ENCODE peak calls at places on chromosome 13, in five cellular contexts. K is A549, T is endothelial cell of umbilical vein, P is HepG2, X is GM12878. H is an unnamed sample.

GRCh38 chr13:46751811-46752635 is 44.9 kb downstream of the ESD start:
- DNase-seq in K (no peak), T (no peak), P (no peak), X (peak), H (peak)

GRCh38 chr13:44155422-44156293 is 218.0 kb upstream of the SERP2 start:
- DNase-seq in K (no peak), T (peak), P (no peak), X (no peak), H (no peak)

GRCh38 chr13:28655566-28655965 is 3.4 kb upstream of the POMP start:
- DNase-seq in K (no peak), T (no peak), P (no peak), X (no peak), H (no peak)

GRCh38 chr13:114124921-114125320 is 7.5 kb downstream of the RASA3 start:
- DNase-seq in K (no peak), T (no peak), P (no peak), X (no peak), H (peak)

GRCh38 chr13:27425151-27425917 is 915 bp downstream of the GTF3A start:
- DNase-seq in K (no peak), T (no peak), P (no peak), X (no peak), H (peak)

GRCh38 chr13:98664047-98664446 is 87.1 kb upstream of the STK24 start:
- DNase-seq in K (no peak), T (no peak), P (no peak), X (no peak), H (no peak)

GRCh38 chr13:63542704-63543215 is 2127.1 kb upstream of the PCDH20 start:
- DNase-seq in K (no peak), T (no peak), P (no peak), X (no peak), H (no peak)

GRCh38 chr13:52845766-52846566 is 2.5 kb downstream of the PCDH8 start:
- DNase-seq in K (no peak), T (peak), P (no peak), X (no peak), H (peak)

GRCh38 chr13:111972261-111972780 is 94.6 kb upstream of the SOX1 start:
- DNase-seq in K (no peak), T (no peak), P (no peak), X (no peak), H (no peak)

GRCh38 chr13:72166102-72166660 is 299.2 kb upstream of the DACH1 start:
- DNase-seq in K (no peak), T (peak), P (no peak), X (no peak), H (no peak)

GRCh38 chr13:79346300-79346914 is 59.6 kb downstream of the RBM26 start:
- DNase-seq in K (no peak), T (no peak), P (no peak), X (no peak), H (no peak)

GRCh38 chr13:49304763-49305695 is 57.3 kb downstream of the CDADC1 start:
- DNase-seq in K (no peak), T (no peak), P (no peak), X (no peak), H (no peak)

GRCh38 chr13:51832471-51833152 is 12.4 kb downstream of the TMEM272 start:
- DNase-seq in K (peak), T (peak), P (no peak), X (no peak), H (peak)

GRCh38 chr13:102225892-102226291 is 176.0 kb downstream of the FGF14 start:
- DNase-seq in K (no peak), T (no peak), P (no peak), X (no peak), H (no peak)

GRCh38 chr13:39600766-39601165 is 2.2 kb downstream of the LHFPL6 start:
- DNase-seq in K (no peak), T (no peak), P (no peak), X (no peak), H (no peak)

GRCh38 chr13:23956106-23956505 is 58.8 kb upstream of the C1QTNF9B start:
- DNase-seq in K (no peak), T (no peak), P (no peak), X (no peak), H (no peak)

GRCh38 chr13:50596776-50597203 is 246.7 kb downstream of the DLEU7 start:
- DNase-seq in K (no peak), T (no peak), P (peak), X (no peak), H (no peak)

GRCh38 chr13:24045456-24045996 is 115.0 kb upstream of the SPATA13 start:
- DNase-seq in K (no peak), T (no peak), P (no peak), X (no peak), H (no peak)

GRCh38 chr13:46553521-46553885 is 533 bp downstream of the LRCH1 start:
- DNase-seq in K (no peak), T (no peak), P (no peak), X (no peak), H (no peak)

GRCh38 chr13:32309812-32310706 is 5.1 kb downstream of the ZAR1L start:
- DNase-seq in K (peak), T (peak), P (peak), X (no peak), H (peak)

GRCh38 chr13:60441761-60442160 is 44.7 kb downstream of the TDRD3 start:
- DNase-seq in K (no peak), T (no peak), P (no peak), X (no peak), H (no peak)

GRCh38 chr13:36130542-36131214 is 504 bp downstream of the DCLK1 start:
- DNase-seq in K (no peak), T (no peak), P (no peak), X (no peak), H (no peak)
- TF ChIP-seq MYC in K (no peak), T (no peak), P (no peak), X (no peak), H (no peak)

GRCh38 chr13:95479706-95480105 is 72.8 kb upstream of the CLDN10 start:
- DNase-seq in K (no peak), T (no peak), P (no peak), X (peak), H (no peak)
- TF ChIP-seq MYC in K (no peak), T (no peak), P (no peak), X (no peak), H (no peak)

GRCh38 chr13:40758811-40759210 is 12.2 kb downstream of the MRPS31 start:
- DNase-seq in K (no peak), T (no peak), P (no peak), X (no peak), H (no peak)
- TF ChIP-seq MYC in K (no peak), T (no peak), P (no peak), X (no peak), H (no peak)

GRCh38 chr13:84500016-84500415 is 617.7 kb upstream of the SLITRK1 start:
- DNase-seq in K (no peak), T (no peak), P (no peak), X (no peak), H (no peak)

GRCh38 chr13:84491952-84492351 is 609.7 kb upstream of the SLITRK1 start:
- DNase-seq in K (no peak), T (no peak), P (no peak), X (no peak), H (no peak)

GRCh38 chr13:84497613-84498012 is 615.3 kb upstream of the SLITRK1 start:
- DNase-seq in K (no peak), T (no peak), P (no peak), X (no peak), H (no peak)
- TF ChIP-seq MYC in K (no peak), T (no peak), P (no peak), X (no peak), H (no peak)

GRCh38 chr13:22018297-22019210 is 347.7 kb downstream of the FGF9 start:
- DNase-seq in K (no peak), T (no peak), P (no peak), X (no peak), H (no peak)

GRCh38 chr13:22012676-22013075 is 341.8 kb downstream of the FGF9 start:
- DNase-seq in K (no peak), T (no peak), P (no peak), X (no peak), H (no peak)

GRCh38 chr13:22014469-22014868 is 343.6 kb downstream of the FGF9 start:
- DNase-seq in K (no peak), T (no peak), P (no peak), X (no peak), H (no peak)

GRCh38 chr13:22017226-22017625 is 346.4 kb downstream of the FGF9 start:
- DNase-seq in K (no peak), T (no peak), P (no peak), X (peak), H (peak)
- TF ChIP-seq MYC in K (no peak), T (no peak), P (no peak), X (no peak), H (peak)

DNA sequence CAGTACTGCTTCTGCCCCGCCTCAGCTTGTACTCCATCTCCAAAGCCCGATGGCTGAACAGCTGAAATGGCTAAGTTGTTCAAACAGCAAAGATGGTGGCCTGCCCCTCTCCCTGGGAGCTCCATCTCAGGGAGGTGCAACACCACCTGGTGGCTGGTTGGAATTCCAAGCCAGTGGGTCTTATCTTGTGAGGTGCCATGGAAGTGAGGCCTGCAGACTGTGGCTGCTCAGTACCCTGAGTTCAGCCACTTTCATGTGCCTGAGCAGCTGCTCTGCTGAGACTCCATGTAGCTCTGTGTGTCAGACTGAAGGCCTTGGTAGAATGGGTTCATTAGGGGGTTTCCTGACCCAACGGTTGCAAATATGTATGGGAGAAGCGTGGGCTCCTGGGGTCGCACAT is 67.3 kb upstream of the SPRY2 start:
- DNase-seq in K (no peak), T (no peak), P (no peak), X (no peak), H (peak)
- TF ChIP-seq MYC in K (no peak), T (no peak), P (no peak), X (no peak), H (no peak)

GRCh38 chr13:75258159-75258782 is 223.7 kb downstream of the TBC1D4 start:
- DNase-seq in K (no peak), T (peak), P (peak), X (no peak), H (peak)

GRCh38 chr13:75255159-75255558 is 226.8 kb downstream of the TBC1D4 start:
- DNase-seq in K (no peak), T (no peak), P (no peak), X (no peak), H (no peak)

GRCh38 chr13:75255653-75256052 is 226.3 kb downstream of the TBC1D4 start:
- DNase-seq in K (no peak), T (no peak), P (no peak), X (no peak), H (no peak)

GRCh38 chr13:75251188-75251587 is 230.8 kb downstream of the TBC1D4 start:
- DNase-seq in K (no peak), T (no peak), P (no peak), X (no peak), H (no peak)

DNA sequence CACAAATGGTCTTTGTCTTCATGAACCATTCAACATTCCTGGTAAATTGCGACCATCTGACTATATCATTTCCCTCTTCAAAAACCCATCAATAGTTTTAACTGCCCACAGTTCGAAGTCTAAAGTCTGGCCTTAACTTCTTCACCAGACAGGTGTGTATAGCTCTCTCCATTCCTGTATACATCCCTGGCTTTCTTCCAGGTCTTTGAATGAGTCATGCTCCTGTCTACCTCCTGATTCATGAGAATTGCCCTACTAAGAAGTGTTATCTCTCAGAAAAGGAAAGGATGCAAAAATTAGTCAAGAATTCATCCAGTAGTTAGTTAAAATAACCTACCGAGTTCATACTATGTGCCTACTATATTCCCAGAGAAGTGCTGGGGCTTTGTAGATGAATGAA is 225.0 kb downstream of the TBC1D4 start:
- DNase-seq in K (no peak), T (no peak), P (peak), X (no peak), H (no peak)
- TF ChIP-seq MYC in K (no peak), T (no peak), P (no peak), X (no peak), H (no peak)

GRCh38 chr13:25575562-25575961 is 203.8 kb downstream of the ATP8A2 start:
- DNase-seq in K (no peak), T (no peak), P (no peak), X (no peak), H (no peak)

GRCh38 chr13:25570185-25570584 is 198.4 kb downstream of the ATP8A2 start:
- DNase-seq in K (no peak), T (no peak), P (no peak), X (no peak), H (no peak)

GRCh38 chr13:25574437-25575426 is 203.0 kb downstream of the ATP8A2 start:
- DNase-seq in K (peak), T (peak), P (peak), X (peak), H (peak)

DNA sequence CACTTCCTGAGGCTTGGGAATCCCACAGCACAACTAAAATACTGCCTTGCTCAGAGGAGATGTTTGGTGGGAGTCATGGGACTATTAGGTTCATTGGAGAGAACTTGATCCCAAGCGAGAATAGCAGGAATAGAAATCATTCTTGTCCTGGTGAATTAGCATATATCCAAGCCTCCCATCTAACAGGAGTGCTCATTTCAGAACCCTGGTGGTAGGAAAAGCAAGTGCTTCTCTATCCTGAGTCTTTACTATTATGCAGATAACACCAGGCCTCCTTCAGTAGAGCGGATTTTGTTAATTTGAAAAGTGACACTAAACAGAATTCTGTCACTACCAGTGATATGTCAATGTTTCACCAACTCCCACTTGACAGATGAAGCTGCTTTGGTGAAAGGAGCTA is 199.5 kb downstream of the ATP8A2 start:
- DNase-seq in K (no peak), T (no peak), P (no peak), X (no peak), H (no peak)
- TF ChIP-seq MYC in K (no peak), T (no peak), P (no peak), X (no peak), H (no peak)

H was measured in NB4.